ENCODE peak calls at places on chromosomes 5 and 9, in six cellular contexts. U, Z, H, V, X and C are unnamed samples.

GRCh38 chr5:14463629-14464028 is 118.0 kb upstream of the OTULINL start:
- DNase-seq in Z (no peak), V (no peak), H (no peak), X (peak), U (no peak), C (peak)

GRCh38 chr5:67426961-67427630 is 230.5 kb upstream of the CD180 start:
- DNase-seq in X (peak), U (no peak), Z (no peak), V (no peak), H (no peak), C (no peak)

GRCh38 chr5:51657340-51658240 is 274.3 kb downstream of the ISL1 start:
- DNase-seq in X (peak), H (no peak), V (no peak), U (no peak), Z (peak), C (peak)

GRCh38 chr9:2107906-2108451 is 92.8 kb downstream of the SMARCA2 start:
- DNase-seq in Z (no peak), H (no peak), U (no peak), V (no peak), X (no peak), C (no peak)

GRCh38 chr9:114588671-114589526 is 1.3 kb downstream of the ATP6V1G1 start:
- DNase-seq in U (no peak), X (peak), Z (peak), H (peak), V (no peak), C (peak)

GRCh38 chr5:115227281-115227680 is 35.4 kb downstream of the PGGT1B start:
- DNase-seq in Z (no peak), V (no peak), U (no peak), H (no peak), X (no peak), C (no peak)

GRCh38 chr5:142697356-142697807 is 11.5 kb upstream of the FGF1 start:
- DNase-seq in H (no peak), U (no peak), V (no peak), X (no peak), Z (peak), C (peak)

GRCh38 chr9:97572892-97573365 is 60.2 kb downstream of the TSTD2 start:
- DNase-seq in H (no peak), V (no peak), U (no peak), Z (no peak), X (no peak), C (no peak)

GRCh38 chr5:67305913-67306710 is 109.5 kb upstream of the CD180 start:
- DNase-seq in X (peak), Z (peak), U (no peak), H (no peak), V (no peak), C (peak)

GRCh38 chr9:36486454-36486932 is 86.2 kb upstream of the MELK start:
- DNase-seq in U (peak), Z (peak), H (peak), V (peak), X (peak), C (peak)

GRCh38 chr9:78026416-78026815 is 5.2 kb downstream of the GNAQ start:
- DNase-seq in H (no peak), Z (no peak), U (no peak), V (no peak), X (no peak), C (peak)

DNA sequence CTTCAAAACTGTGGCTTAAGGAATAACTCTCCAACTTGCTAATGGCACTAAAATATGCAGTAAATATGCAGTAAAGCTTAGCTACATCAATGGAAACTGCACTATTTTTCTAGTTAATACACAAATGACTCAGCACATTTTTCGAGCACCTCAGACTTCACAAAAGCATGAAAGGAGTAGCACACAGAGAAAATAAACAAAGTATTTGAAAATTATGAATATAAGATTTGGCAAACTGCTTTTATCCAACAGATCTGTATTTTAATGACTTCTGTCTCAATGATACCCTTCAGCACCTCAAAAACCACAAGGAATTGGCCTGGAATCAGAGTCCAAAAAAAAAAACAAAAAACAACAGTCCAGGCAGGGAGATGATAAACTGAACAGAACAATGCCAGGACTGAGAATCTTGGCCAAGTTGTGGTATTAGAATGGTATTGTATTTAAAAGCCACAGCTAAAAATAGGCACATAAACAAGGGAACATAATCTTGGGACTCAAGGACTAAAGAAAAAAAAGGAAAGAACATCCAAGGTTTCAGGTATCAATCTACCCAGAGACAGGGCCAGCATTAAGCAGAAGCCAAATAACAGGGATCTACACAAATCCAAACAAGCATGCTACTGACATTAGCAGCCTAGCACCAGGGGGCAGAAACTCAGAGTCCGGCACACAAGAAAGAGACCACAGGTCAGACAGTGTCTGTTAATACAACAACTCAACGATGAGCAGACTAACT is 21.4 kb downstream of the TMEM245 start:
- DNase-seq in U (no peak), V (no peak), Z (peak), H (peak), X (peak), C (peak)
- TF ChIP-seq CTCF in U (no peak), V (peak), Z (peak), H (peak), X (peak), C (no peak)

DNA sequence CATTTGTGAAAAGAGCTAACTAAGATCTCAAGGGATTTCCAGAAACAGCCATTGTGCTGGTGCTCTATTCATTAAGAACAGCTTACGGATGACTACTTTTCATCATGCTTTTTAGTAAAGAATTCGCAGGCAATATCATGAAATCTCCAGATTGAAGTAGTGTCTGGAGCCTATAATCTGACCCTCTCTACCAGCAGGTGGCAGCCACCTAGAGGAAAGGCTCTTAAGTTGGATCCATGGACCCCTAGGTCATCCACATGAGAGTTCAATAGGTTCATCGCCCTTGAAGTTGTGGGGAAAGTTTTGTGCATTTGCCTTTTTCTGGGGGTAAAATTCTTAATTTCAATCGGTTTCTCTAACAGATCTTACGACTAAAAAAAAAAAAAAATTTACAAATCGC is 82.3 kb downstream of the SLC1A3 start:
- DNase-seq in H (peak), X (no peak), Z (no peak), U (no peak), V (no peak), C (peak)
- TF ChIP-seq CTCF in H (peak), X (peak), Z (peak), U (peak), V (peak), C (no peak)

GRCh38 chr5:168969341-168969863 is 331.5 kb downstream of the SLIT3 start:
- DNase-seq in U (no peak), V (no peak), Z (no peak), X (no peak), H (no peak), C (no peak)

GRCh38 chr5:168972650-168973241 is 328.2 kb downstream of the SLIT3 start:
- DNase-seq in X (no peak), Z (no peak), H (no peak), U (no peak), V (no peak), C (no peak)

GRCh38 chr5:168974081-168974480 is 326.9 kb downstream of the SLIT3 start:
- DNase-seq in V (no peak), Z (no peak), X (no peak), U (no peak), H (no peak), C (no peak)

GRCh38 chr5:168967882-168968620 is 332.9 kb downstream of the SLIT3 start:
- DNase-seq in V (no peak), Z (no peak), U (no peak), X (no peak), H (no peak), C (no peak)

DNA sequence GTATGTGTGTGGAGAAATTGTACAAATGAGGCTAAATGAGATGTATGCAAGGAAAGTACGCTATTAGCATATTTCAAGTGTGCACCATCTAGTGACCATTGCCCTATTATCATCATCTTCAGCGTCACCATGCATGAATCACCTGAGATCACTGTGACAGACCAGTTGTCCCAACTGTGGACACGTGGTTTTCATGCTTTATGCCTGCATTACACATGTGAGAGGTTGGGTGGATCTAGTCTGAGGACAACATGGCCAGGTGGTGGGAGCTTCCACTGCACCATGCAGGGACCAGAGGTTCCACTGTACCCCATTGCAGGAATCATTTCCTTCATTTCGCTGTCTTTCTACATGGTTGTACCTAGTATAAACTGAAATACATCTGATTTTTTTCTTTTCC is 329.8 kb downstream of the SLIT3 start:
- DNase-seq in H (no peak), X (no peak), Z (no peak), U (no peak), V (no peak), C (no peak)
- TF ChIP-seq CTCF in H (no peak), X (no peak), Z (no peak), U (no peak), V (no peak), C (no peak)

DNA sequence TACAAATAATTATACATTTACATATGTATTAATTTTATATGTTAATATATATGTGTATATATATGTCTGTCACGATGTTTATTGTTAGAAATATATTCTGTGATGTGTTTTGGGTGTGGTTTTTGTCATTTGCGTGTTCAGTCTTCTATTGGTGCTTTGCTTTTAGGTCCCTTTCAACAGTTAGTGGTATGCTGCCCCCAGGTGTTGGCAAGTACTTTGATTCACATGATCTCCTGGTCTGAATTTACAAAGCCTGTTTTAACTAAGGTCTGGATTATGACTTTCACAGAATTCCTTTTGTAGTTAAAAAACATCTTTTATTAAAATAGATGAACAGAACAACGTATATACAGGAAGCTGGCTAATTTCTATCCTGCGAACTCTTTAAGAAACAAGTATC is 271.5 kb downstream of the CCDC171 start:
- DNase-seq in H (peak), U (no peak), X (no peak), Z (peak), V (no peak), C (peak)
- TF ChIP-seq CTCF in H (peak), U (no peak), X (no peak), Z (peak), V (no peak), C (peak)